ENCODE peak calls at places on chromosomes 6 and 20, in four cellular contexts. One of them, this sample, is unnamed.

GRCh38 chr6:86715676-86716075 is 221.7 kb upstream of the HTR1E start:
- DNase-seq in WTC11: no peak
- DNase-seq in HepG2: no peak
- DNase-seq in K562: no peak
- DNase-seq in this sample: no peak

GRCh38 chr6:150891886-150892485 is 26.5 kb downstream of the MTHFD1L start:
- DNase-seq in HepG2: peak
- DNase-seq in K562: peak
- DNase-seq in WTC11: peak
- DNase-seq in this sample: peak

GRCh38 chr20:25058797-25059486 is 1.0 kb upstream of the ACSS1 start:
- DNase-seq in K562: no peak
- DNase-seq in HepG2: peak
- DNase-seq in WTC11: no peak
- DNase-seq in this sample: no peak

GRCh38 chr6:79313254-79313653 is 78.8 kb upstream of the HMGN3 start:
- DNase-seq in WTC11: no peak
- DNase-seq in K562: no peak
- DNase-seq in HepG2: no peak
- DNase-seq in this sample: no peak

GRCh38 chr6:24344981-24345380 is 12.9 kb downstream of the DCDC2 start:
- DNase-seq in HepG2: no peak
- DNase-seq in WTC11: no peak
- DNase-seq in K562: no peak
- DNase-seq in this sample: no peak

GRCh38 chr6:3887150-3887700 is 38.1 kb downstream of the FAM50B start:
- DNase-seq in WTC11: no peak
- DNase-seq in HepG2: peak
- DNase-seq in K562: no peak
- DNase-seq in this sample: no peak

GRCh38 chr6:100160913-100161312 is 166.9 kb upstream of the MCHR2 start:
- DNase-seq in K562: no peak
- DNase-seq in HepG2: no peak
- DNase-seq in WTC11: peak
- DNase-seq in this sample: no peak

GRCh38 chr20:16703570-16703969 is 26.3 kb upstream of the SNRPB2 start:
- DNase-seq in HepG2: no peak
- DNase-seq in WTC11: no peak
- DNase-seq in K562: no peak
- DNase-seq in this sample: no peak

GRCh38 chr6:160851031-160851430 is 140.5 kb upstream of the MAP3K4 start:
- DNase-seq in WTC11: no peak
- DNase-seq in HepG2: no peak
- DNase-seq in K562: no peak
- DNase-seq in this sample: no peak

GRCh38 chr6:44367686-44368085 is 19.8 kb upstream of the CDC5L start:
- DNase-seq in K562: no peak
- DNase-seq in HepG2: no peak
- DNase-seq in WTC11: no peak
- DNase-seq in this sample: no peak

GRCh38 chr6:130324657-130325056 is 41.2 kb upstream of the TMEM200A start:
- DNase-seq in WTC11: no peak
- DNase-seq in HepG2: no peak
- DNase-seq in K562: no peak
- DNase-seq in this sample: no peak

GRCh38 chr6:119442776-119443184 is 93.2 kb upstream of the MAN1A1 start:
- DNase-seq in WTC11: no peak
- DNase-seq in K562: no peak
- DNase-seq in HepG2: peak
- DNase-seq in this sample: no peak

GRCh38 chr6:97081010-97081573 is 156.6 kb downstream of the KLHL32 start:
- DNase-seq in WTC11: no peak
- DNase-seq in K562: no peak
- DNase-seq in HepG2: no peak
- DNase-seq in this sample: no peak

GRCh38 chr20:21214431-21214830 is 88.5 kb downstream of the KIZ start:
- DNase-seq in WTC11: no peak
- DNase-seq in K562: no peak
- DNase-seq in HepG2: peak
- DNase-seq in this sample: no peak

GRCh38 chr6:145929037-145929633 is 35.0 kb downstream of the SHPRH start:
- DNase-seq in WTC11: no peak
- DNase-seq in K562: peak
- DNase-seq in HepG2: peak
- DNase-seq in this sample: peak

GRCh38 chr6:158916638-158917037 is 83.4 kb downstream of the RSPH3 start:
- DNase-seq in WTC11: no peak
- DNase-seq in K562: no peak
- DNase-seq in HepG2: no peak
- DNase-seq in this sample: no peak

GRCh38 chr6:69825904-69826303 is 29.1 kb upstream of the LMBRD1 start:
- DNase-seq in HepG2: peak
- DNase-seq in K562: no peak
- DNase-seq in WTC11: no peak
- DNase-seq in this sample: no peak

GRCh38 chr6:98833101-98834059 is 994 bp upstream of the POU3F2 start:
- DNase-seq in HepG2: no peak
- DNase-seq in WTC11: no peak
- DNase-seq in K562: no peak
- DNase-seq in this sample: peak

GRCh38 chr6:3328796-3329195 is 70.0 kb downstream of the PSMG4 start:
- DNase-seq in K562: no peak
- DNase-seq in WTC11: no peak
- DNase-seq in HepG2: no peak
- DNase-seq in this sample: no peak

GRCh38 chr20:58146081-58146734 is 82.2 kb downstream of the ANKRD60 start:
- DNase-seq in HepG2: no peak
- DNase-seq in WTC11: no peak
- DNase-seq in K562: no peak
- DNase-seq in this sample: no peak

GRCh38 chr6:21870071-21870729 is 276.6 kb downstream of the SOX4 start:
- DNase-seq in WTC11: no peak
- DNase-seq in K562: no peak
- DNase-seq in HepG2: no peak
- DNase-seq in this sample: no peak

GRCh38 chr20:40563296-40563950 is 125.6 kb downstream of the MAFB start:
- DNase-seq in WTC11: no peak
- DNase-seq in K562: peak
- DNase-seq in HepG2: no peak
- DNase-seq in this sample: no peak

GRCh38 chr6:158836625-158837311 is 17.6 kb upstream of the EZR start:
- DNase-seq in HepG2: no peak
- DNase-seq in WTC11: no peak
- DNase-seq in K562: no peak
- DNase-seq in this sample: no peak

GRCh38 chr20:41222703-41223102 is 85.4 kb downstream of the PLCG1 start:
- DNase-seq in WTC11: no peak
- DNase-seq in K562: no peak
- DNase-seq in HepG2: no peak
- DNase-seq in this sample: no peak

GRCh38 chr20:63572788-63573738 is 976 bp downstream of the HELZ2 start:
- DNase-seq in K562: peak
- DNase-seq in WTC11: peak
- DNase-seq in HepG2: peak
- DNase-seq in this sample: peak

GRCh38 chr20:39853664-39854063 is 835.4 kb downstream of the MAFB start:
- DNase-seq in WTC11: peak
- DNase-seq in K562: no peak
- DNase-seq in HepG2: no peak
- DNase-seq in this sample: no peak

GRCh38 chr6:47769951-47770350 is 11.9 kb upstream of the OPN5 start:
- DNase-seq in HepG2: no peak
- DNase-seq in WTC11: no peak
- DNase-seq in K562: no peak
- DNase-seq in this sample: no peak

GRCh38 chr20:3560162-3560561 is 89.3 kb downstream of the ATRN start:
- DNase-seq in WTC11: no peak
- DNase-seq in HepG2: no peak
- DNase-seq in K562: no peak
- DNase-seq in this sample: no peak

GRCh38 chr20:36273414-36274247 is 32.5 kb upstream of the DLGAP4 start:
- DNase-seq in K562: no peak
- DNase-seq in WTC11: no peak
- DNase-seq in HepG2: no peak
- DNase-seq in this sample: no peak

DNA sequence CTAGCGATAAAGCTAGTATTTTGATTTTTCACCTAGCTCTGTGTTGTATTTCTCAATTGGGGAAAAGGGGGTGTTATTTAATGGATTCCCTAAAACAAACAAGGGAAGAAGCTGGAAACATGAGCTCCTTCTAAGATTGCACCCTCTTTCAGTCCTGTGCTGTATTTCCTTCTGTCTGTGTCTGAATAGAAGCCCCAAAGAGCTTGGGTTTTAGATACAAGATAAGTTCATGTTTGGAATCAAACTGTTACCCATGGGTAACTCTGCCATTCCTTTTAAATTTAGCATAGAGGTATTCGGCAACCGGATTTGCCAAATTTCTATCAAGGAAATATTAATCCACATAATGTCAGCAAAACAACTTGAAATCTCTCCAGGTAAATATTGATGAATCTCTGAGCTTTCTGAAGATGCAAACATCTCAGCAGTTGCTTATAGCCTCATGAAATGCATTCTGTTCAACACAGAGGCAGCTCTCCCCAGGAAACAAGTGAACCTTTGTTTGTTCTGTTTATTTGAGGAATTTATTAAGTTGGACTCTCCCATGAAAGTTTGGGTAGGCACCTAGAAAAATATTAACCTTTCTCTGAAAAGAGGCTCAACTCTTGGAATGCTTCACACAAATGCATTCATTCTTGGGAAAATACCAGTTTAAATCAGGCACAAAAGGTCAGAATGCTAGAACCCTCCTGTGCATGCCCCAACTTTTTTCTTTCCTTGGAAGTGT is 9.9 kb upstream of the SCGN start:
- DNase-seq in K562: no peak
- DNase-seq in WTC11: no peak
- DNase-seq in HepG2: peak
- DNase-seq in this sample: no peak
- TF ChIP-seq ELF4 in K562: no peak
- TF ChIP-seq ELF4 in WTC11: no peak
- TF ChIP-seq ELF4 in HepG2: no peak
- TF ChIP-seq ELF4 in this sample: no peak

DNA sequence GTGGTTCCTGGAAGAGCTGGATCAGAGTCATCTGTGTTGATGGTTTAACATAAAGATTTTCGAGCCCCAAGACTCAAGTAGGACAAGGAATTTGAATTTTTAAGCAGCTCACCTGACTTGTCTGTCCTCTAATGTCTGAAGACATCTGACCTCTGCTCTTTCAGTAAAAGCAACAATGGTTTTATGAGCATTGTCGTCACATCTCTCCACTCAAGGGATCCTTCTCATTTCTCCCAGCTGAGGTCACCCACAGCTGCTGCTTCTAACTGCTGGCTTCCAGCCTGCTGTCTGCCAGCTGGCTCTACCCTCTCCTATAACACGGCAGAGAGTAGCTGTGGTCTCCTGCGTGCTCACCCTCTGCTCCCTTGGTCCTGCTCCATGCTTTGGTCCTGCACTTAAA is 24.7 kb upstream of the HDAC2 start:
- DNase-seq in K562: no peak
- DNase-seq in HepG2: peak
- DNase-seq in WTC11: no peak
- DNase-seq in this sample: peak
- TF ChIP-seq ELF4 in K562: no peak
- TF ChIP-seq ELF4 in HepG2: no peak
- TF ChIP-seq ELF4 in WTC11: no peak
- TF ChIP-seq ELF4 in this sample: no peak

GRCh38 chr6:28695671-28696537 is 170.2 kb downstream of the GPX5 start:
- DNase-seq in WTC11: no peak
- DNase-seq in K562: no peak
- DNase-seq in HepG2: no peak
- DNase-seq in this sample: no peak
- TF ChIP-seq ELF4 in WTC11: no peak
- TF ChIP-seq ELF4 in K562: no peak
- TF ChIP-seq ELF4 in HepG2: no peak
- TF ChIP-seq ELF4 in this sample: no peak

GRCh38 chr20:22402550-22402949 is 181.8 kb downstream of the FOXA2 start:
- DNase-seq in WTC11: no peak
- DNase-seq in HepG2: no peak
- DNase-seq in K562: no peak
- DNase-seq in this sample: no peak
- TF ChIP-seq ELF4 in WTC11: no peak
- TF ChIP-seq ELF4 in HepG2: no peak
- TF ChIP-seq ELF4 in K562: no peak
- TF ChIP-seq ELF4 in this sample: no peak

GRCh38 chr20:52383995-52384621 is 192.5 kb upstream of the ZFP64 start:
- DNase-seq in WTC11: no peak
- DNase-seq in K562: no peak
- DNase-seq in HepG2: no peak
- DNase-seq in this sample: no peak

GRCh38 chr20:52382931-52383330 is 191.4 kb upstream of the ZFP64 start:
- DNase-seq in WTC11: no peak
- DNase-seq in K562: no peak
- DNase-seq in HepG2: no peak
- DNase-seq in this sample: no peak

GRCh38 chr20:52379723-52380336 is 188.3 kb upstream of the ZFP64 start:
- DNase-seq in WTC11: peak
- DNase-seq in K562: peak
- DNase-seq in HepG2: peak
- DNase-seq in this sample: peak
- TF ChIP-seq ELF4 in WTC11: no peak
- TF ChIP-seq ELF4 in K562: no peak
- TF ChIP-seq ELF4 in HepG2: no peak
- TF ChIP-seq ELF4 in this sample: no peak